ENCODE peak calls at places on chromosomes 16 and 17, in nine cellular contexts. S is astrocyte of the cerebellum, X is A549, W is tibial artery, R is neural crest cell, Z is HCT116, E is cardiac fibroblast, N is osteocyte, L is tibial nerve. C is an unnamed sample.

GRCh38 chr17:42312285-42313130 is 24.2 kb downstream of the STAT5A start:
- DNase-seq in W (peak), L (peak), Z (no peak), S (peak), E (peak), R (peak), N (peak), X (peak), C (peak)

GRCh38 chr16:88993006-88993787 is 16.2 kb upstream of the CBFA2T3 start:
- DNase-seq in E (no peak), S (no peak), N (no peak), X (no peak), L (no peak), R (no peak), Z (no peak), W (no peak), C (peak)

GRCh38 chr17:14297161-14297851 is 3.6 kb upstream of the HS3ST3B1 start:
- DNase-seq in N (peak), L (no peak), X (peak), Z (no peak), W (no peak), S (no peak), R (no peak), E (peak), C (peak)

GRCh38 chr16:56965149-56965938 is 3.6 kb downstream of the CETP start:
- DNase-seq in N (no peak), E (peak), S (no peak), R (no peak), W (no peak), X (no peak), L (no peak), Z (no peak), C (no peak)

GRCh38 chr16:3129137-3130131 is 5.4 kb upstream of the ZNF213 start:
- DNase-seq in E (peak), L (peak), N (no peak), S (peak), W (peak), X (peak), Z (no peak), R (peak), C (peak)

GRCh38 chr17:81398170-81398854 is 3.1 kb downstream of the BAHCC1 start:
- DNase-seq in X (peak), Z (no peak), W (no peak), E (peak), L (no peak), S (no peak), N (no peak), R (no peak), C (peak)

GRCh38 chr16:83949724-83950001 is 3.4 kb upstream of the OSGIN1 start:
- DNase-seq in E (no peak), Z (no peak), S (no peak), X (no peak), N (no peak), L (no peak), R (no peak), W (no peak), C (no peak)

GRCh38 chr17:67032382-67032781 is 12.0 kb upstream of the CACNG1 start:
- DNase-seq in S (no peak), W (no peak), L (no peak), Z (no peak), X (no peak), R (no peak), N (no peak), E (no peak), C (no peak)

GRCh38 chr17:30780343-30780742 is 44.1 kb downstream of the CRLF3 start:
- DNase-seq in S (no peak), R (no peak), N (no peak), W (no peak), L (no peak), X (no peak), Z (no peak), E (no peak), C (no peak)

GRCh38 chr17:48261297-48261880 is 153.8 kb downstream of the SNX11 start:
- DNase-seq in Z (peak), X (peak), W (no peak), N (no peak), R (peak), E (peak), L (no peak), S (no peak), C (peak)

GRCh38 chr16:19291459-19291858 is 5.9 kb downstream of the CLEC19A start:
- DNase-seq in S (no peak), W (no peak), R (peak), E (peak), Z (no peak), N (no peak), X (peak), L (no peak), C (no peak)

GRCh38 chr16:68269793-68270192 is 5.5 kb downstream of the SLC7A6 start:
- DNase-seq in L (no peak), W (no peak), R (no peak), E (no peak), X (no peak), N (no peak), S (no peak), Z (no peak), C (no peak)

GRCh38 chr17:74215332-74215727 is 2.0 kb downstream of the TTYH2 start:
- DNase-seq in S (no peak), Z (no peak), R (no peak), W (no peak), X (no peak), L (no peak), E (no peak), N (no peak), C (no peak)

GRCh38 chr17:22703786-22704441 is 1011.6 kb downstream of the KCNJ18 start:
- DNase-seq in N (peak), S (no peak), R (no peak), E (no peak), Z (no peak), X (peak), W (no peak), L (no peak), C (no peak)

GRCh38 chr17:76266244-76266938 is 1.2 kb downstream of the UBALD2 start:
- DNase-seq in N (no peak), R (no peak), L (no peak), E (peak), S (no peak), X (no peak), W (no peak), Z (no peak), C (peak)

GRCh38 chr17:17114592-17115225 is 72.5 kb downstream of the MPRIP start:
- DNase-seq in X (no peak), E (peak), W (no peak), N (no peak), R (no peak), L (no peak), S (no peak), Z (no peak), C (no peak)

GRCh38 chr16:15518412-15519351 is 84.3 kb downstream of the BMERB1 start:
- DNase-seq in Z (no peak), S (peak), R (no peak), N (no peak), X (peak), L (no peak), E (peak), W (peak), C (peak)

GRCh38 chr17:17710728-17711541 is 29.7 kb downstream of the RAI1 start:
- DNase-seq in Z (peak), E (peak), N (no peak), R (no peak), S (peak), L (no peak), W (peak), X (peak), C (peak)

GRCh38 chr16:57071840-57072541 is 20.4 kb upstream of the CPNE2 start:
- DNase-seq in S (no peak), Z (peak), X (peak), N (no peak), R (no peak), L (no peak), W (no peak), E (peak), C (peak)

GRCh38 chr16:3960049-3960809 is 79.7 kb upstream of the CREBBP start:
- DNase-seq in R (no peak), Z (no peak), W (no peak), L (no peak), S (no peak), N (no peak), X (no peak), E (peak), C (no peak)

GRCh38 chr16:58222532-58223316 is 24.8 kb upstream of the CSNK2A2 start:
- DNase-seq in R (no peak), L (no peak), X (peak), Z (peak), W (no peak), N (no peak), S (no peak), E (peak), C (no peak)

GRCh38 chr17:5516060-5516792 is 29.9 kb downstream of the MIS12 start:
- DNase-seq in Z (peak), W (no peak), R (no peak), L (no peak), S (peak), N (no peak), E (peak), X (peak), C (peak)

GRCh38 chr17:58605986-58606385 is 85.9 kb downstream of the TEX14 start:
- DNase-seq in E (no peak), N (no peak), S (no peak), X (no peak), W (no peak), L (no peak), Z (no peak), R (no peak), C (no peak)

GRCh38 chr16:85625053-85625452 is 11.9 kb downstream of the GSE1 start:
- DNase-seq in X (no peak), Z (no peak), S (no peak), L (no peak), R (no peak), W (no peak), E (no peak), N (no peak), C (no peak)

GRCh38 chr16:78988361-78988992 is 612.1 kb downstream of the MAF start:
- DNase-seq in R (no peak), X (no peak), N (no peak), Z (no peak), E (no peak), W (no peak), L (no peak), S (no peak), C (no peak)

GRCh38 chr17:50541916-50542688 is 4.9 kb upstream of the SPATA20 start:
- DNase-seq in Z (no peak), N (peak), W (peak), E (peak), L (peak), S (no peak), R (peak), X (peak), C (peak)

GRCh38 chr17:15293558-15293957 is 28.4 kb upstream of the PMP22 start:
- DNase-seq in E (no peak), N (no peak), X (no peak), Z (no peak), R (no peak), L (no peak), S (no peak), W (no peak), C (no peak)

GRCh38 chr17:50603340-50603739 is 31.3 kb upstream of the ABCC3 start:
- DNase-seq in X (peak), L (no peak), S (no peak), N (no peak), R (no peak), W (no peak), Z (no peak), E (no peak), C (no peak)

GRCh38 chr17:56985371-56986162 is 7.6 kb downstream of the SCPEP1 start:
- DNase-seq in L (no peak), E (no peak), R (no peak), W (no peak), X (no peak), Z (no peak), S (no peak), N (no peak), C (no peak)

GRCh38 chr17:72370819-72371218 is 250.0 kb downstream of the SOX9 start:
- DNase-seq in X (peak), L (no peak), W (no peak), E (peak), S (no peak), R (no peak), Z (no peak), N (no peak), C (no peak)

GRCh38 chr16:57627184-57627871 is 1.1 kb upstream of the ADGRG1 start:
- DNase-seq in R (no peak), E (peak), L (no peak), Z (no peak), W (no peak), X (peak), S (peak), N (no peak), C (peak)

GRCh38 chr17:6330936-6331335 is 104.0 kb downstream of the AIPL1 start:
- DNase-seq in R (no peak), X (no peak), W (no peak), E (no peak), L (no peak), Z (no peak), N (no peak), S (no peak), C (no peak)

GRCh38 chr16:68436581-68436980 is 11.7 kb downstream of the SMPD3 start:
- DNase-seq in X (peak), S (no peak), N (no peak), Z (peak), W (no peak), E (peak), R (no peak), L (no peak), C (no peak)

GRCh38 chr17:225551-225950 is 44.1 kb upstream of the DOC2B start:
- DNase-seq in R (no peak), X (no peak), S (no peak), E (no peak), W (no peak), Z (no peak), L (no peak), N (no peak), C (no peak)

GRCh38 chr16:79716645-79717323 is 116.2 kb upstream of the MAF start:
- DNase-seq in L (no peak), E (peak), W (no peak), Z (no peak), X (no peak), N (no peak), S (no peak), R (no peak), C (no peak)

DNA sequence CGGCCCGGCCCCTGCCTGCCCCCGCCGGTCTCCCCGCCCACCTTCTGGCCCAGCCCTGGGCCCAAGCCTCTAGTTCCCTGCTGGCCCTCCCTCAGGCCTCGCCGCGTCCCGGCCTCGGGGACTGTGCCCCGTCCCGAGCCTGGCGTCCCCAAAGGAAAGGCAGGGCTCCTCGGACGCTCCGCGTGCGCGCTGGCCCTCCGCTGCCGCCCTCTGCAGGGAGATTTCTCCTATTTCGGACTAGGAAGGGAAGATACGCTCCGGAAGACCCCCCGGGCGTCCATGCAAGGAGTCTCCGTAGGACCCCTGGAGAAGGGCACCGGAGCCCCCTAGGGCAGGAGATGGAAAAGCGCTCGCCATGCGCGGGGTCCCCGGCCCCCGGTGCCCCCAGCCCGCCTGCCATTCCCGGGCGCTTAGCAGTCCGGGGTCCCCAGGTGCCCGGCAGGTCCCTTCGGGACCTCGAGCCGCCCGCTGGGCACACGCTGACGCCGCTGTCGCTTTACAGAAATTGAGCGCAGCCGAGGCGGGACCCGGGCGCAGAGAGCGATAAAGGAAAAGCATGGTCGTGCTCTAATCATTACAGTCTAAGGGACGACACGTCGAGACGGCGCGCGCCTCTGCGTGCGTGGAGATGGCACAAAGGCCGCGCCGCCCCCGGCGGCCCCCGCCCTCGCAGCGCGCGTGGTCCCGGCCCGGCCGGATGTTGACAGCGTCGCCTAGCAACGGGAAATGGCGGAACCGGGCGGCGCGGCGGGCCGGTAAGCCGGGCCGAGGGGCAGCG is at the start of gene CCDC40:
- DNase-seq in N (peak), R (peak), E (peak), L (peak), W (peak), X (peak), Z (peak), S (no peak), C (peak)
- TF ChIP-seq CTCF in N (peak), R (no peak), E (no peak), L (no peak), W (no peak), X (no peak), Z (no peak), S (peak), C (peak)

GRCh38 chr17:2688351-2689342 is 22.9 kb downstream of the CLUH start:
- DNase-seq in L (no peak), Z (no peak), R (no peak), X (no peak), N (peak), W (no peak), E (no peak), S (no peak), C (no peak)

GRCh38 chr17:2691069-2691871 is 20.3 kb downstream of the CLUH start:
- DNase-seq in E (no peak), S (no peak), R (no peak), N (peak), X (no peak), Z (no peak), L (no peak), W (peak), C (no peak)

GRCh38 chr17:2689411-2690164 is 22.0 kb downstream of the CLUH start:
- DNase-seq in Z (no peak), L (no peak), W (no peak), R (no peak), E (no peak), N (peak), S (no peak), X (no peak), C (no peak)

GRCh38 chr17:2691965-2692780 is 19.4 kb downstream of the CLUH start:
- DNase-seq in N (peak), W (peak), Z (no peak), E (no peak), X (no peak), S (no peak), R (no peak), L (no peak), C (no peak)

GRCh38 chr17:2690165-2691068 is 21.1 kb downstream of the CLUH start:
- DNase-seq in E (no peak), S (no peak), W (no peak), R (no peak), L (no peak), Z (no peak), N (peak), X (no peak), C (no peak)
- TF ChIP-seq CTCF in E (no peak), S (no peak), W (no peak), R (no peak), L (no peak), Z (no peak), N (no peak), X (no peak), C (no peak)

DNA sequence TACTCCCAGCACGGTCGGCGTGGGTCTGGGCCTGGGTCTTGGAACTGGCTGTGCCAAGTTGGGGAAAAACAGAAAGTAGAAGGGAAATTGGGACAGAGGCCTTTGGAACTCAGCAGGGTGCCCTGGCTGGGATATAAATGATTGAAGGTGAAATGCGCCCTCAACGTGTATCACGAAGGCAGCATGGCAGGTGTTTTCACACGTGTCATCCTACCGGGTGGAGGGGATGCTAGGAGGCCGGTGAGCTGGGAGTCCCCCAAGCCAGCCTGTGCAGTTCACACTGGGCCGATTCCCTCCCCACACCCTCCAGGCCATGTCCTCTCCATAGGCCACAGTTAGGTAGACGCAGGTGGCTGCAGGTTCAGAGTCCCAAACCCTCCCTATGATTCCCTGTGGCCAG is 6.0 kb downstream of the TNFAIP1 start:
- DNase-seq in Z (no peak), R (no peak), X (no peak), W (no peak), E (no peak), L (no peak), S (no peak), N (no peak), C (no peak)
- TF ChIP-seq CTCF in Z (no peak), R (no peak), X (no peak), W (no peak), E (no peak), L (no peak), S (no peak), N (no peak), C (no peak)

DNA sequence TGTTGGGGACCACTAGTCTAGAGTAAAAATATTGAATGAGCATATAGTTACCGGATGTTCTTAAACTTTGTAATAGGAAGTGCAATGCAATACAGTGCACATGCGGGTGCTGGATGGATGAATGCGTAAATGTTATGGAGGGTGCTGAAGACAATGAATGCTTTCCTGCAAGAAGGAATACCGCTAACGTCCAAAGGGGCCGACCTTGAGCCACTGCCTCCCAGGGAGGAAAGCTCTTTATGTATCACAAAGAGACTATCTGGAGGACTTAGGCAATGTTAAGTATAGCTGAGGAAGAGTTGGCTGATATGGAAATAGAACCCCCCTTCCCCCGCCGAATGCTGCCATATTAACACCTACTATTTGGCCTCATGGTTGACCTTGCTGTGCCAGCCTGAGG is 27.5 kb upstream of the SHCBP1 start:
- DNase-seq in X (peak), E (no peak), R (no peak), N (no peak), S (no peak), W (no peak), L (no peak), Z (no peak), C (peak)
- TF ChIP-seq CTCF in X (no peak), E (no peak), R (no peak), N (no peak), S (peak), W (no peak), L (no peak), Z (no peak), C (no peak)

C was measured in cardiac muscle cell.